ENCODE peak calls at places on chromosomes 1 and 21, in four cellular contexts. N, G, T and U are unnamed samples.
A peak's percentile ranks its signal among the peaks of the same experiment; 100 is the strongest.

GRCh38 chr21:46098303-46099141 is 610 bp downstream of the COL6A2 start:
- DNase-seq in N (no peak), G (peak; percentile 46), T (no peak), U (no peak)

GRCh38 chr1:179933219-179933618 is 21.4 kb upstream of the CEP350 start:
- DNase-seq in N (no peak), G (no peak), T (no peak), U (no peak)

GRCh38 chr1:230581446-230582079 is 60.7 kb upstream of the COG2 start:
- DNase-seq in N (no peak), G (no peak), T (no peak), U (no peak)

GRCh38 chr21:30186242-30186641 is 19.6 kb upstream of the CLDN17 start:
- DNase-seq in N (no peak), G (no peak), T (no peak), U (no peak)

GRCh38 chr1:100921110-100921706 is 25.3 kb downstream of the SLC30A7 start:
- DNase-seq in N (no peak), G (no peak), T (peak; percentile 12), U (no peak)

GRCh38 chr1:217889401-217889800 is 258.3 kb downstream of the SPATA17 start:
- DNase-seq in N (no peak), G (no peak), T (no peak), U (no peak)

GRCh38 chr1:29969576-29969975 is 733.3 kb downstream of the PTPRU start:
- DNase-seq in N (no peak), G (no peak), T (no peak), U (no peak)

GRCh38 chr1:67489643-67490042 is 59.4 kb upstream of the SERBP1 start:
- DNase-seq in N (no peak), G (no peak), T (no peak), U (no peak)

GRCh38 chr1:8970870-8971337 is 25.2 kb downstream of the CA6 start:
- DNase-seq in N (no peak), G (no peak), T (no peak), U (no peak)

GRCh38 chr1:72557446-72558049 is 275.2 kb upstream of the NEGR1 start:
- DNase-seq in N (no peak), G (no peak), T (no peak), U (no peak)

GRCh38 chr1:176789571-176790090 is 326.7 kb downstream of the PAPPA2 start:
- DNase-seq in N (no peak), G (no peak), T (peak; percentile 61), U (peak; percentile 59)

GRCh38 chr1:33089457-33089856 is 8.5 kb downstream of the AZIN2 start:
- DNase-seq in N (no peak), G (no peak), T (no peak), U (no peak)

GRCh38 chr1:180912801-180913616 is at the start of gene KIAA1614:
- DNase-seq in N (no peak), G (peak; percentile 54), T (no peak), U (no peak)

GRCh38 chr1:46687095-46687659 is 15.5 kb downstream of the TEX38 start:
- DNase-seq in N (no peak), G (peak; percentile 76), T (no peak), U (no peak)

GRCh38 chr1:39110325-39110851 is 84.2 kb downstream of the NDUFS5 start:
- DNase-seq in N (no peak), G (no peak), T (peak; percentile 64), U (no peak)

GRCh38 chr21:20445971-20446370 is 552.2 kb upstream of the NCAM2 start:
- DNase-seq in N (no peak), G (no peak), T (no peak), U (no peak)

GRCh38 chr1:119329521-119329920 is 39.1 kb upstream of the HAO2 start:
- DNase-seq in N (no peak), G (no peak), T (no peak), U (no peak)

GRCh38 chr1:79295967-79296366 is 289.4 kb upstream of the ADGRL4 start:
- DNase-seq in N (no peak), G (no peak), T (no peak), U (no peak)

GRCh38 chr1:14733053-14733778 is 134.7 kb downstream of the KAZN start:
- DNase-seq in N (no peak), G (no peak), T (no peak), U (no peak)

GRCh38 chr1:147542549-147542857 is 1.2 kb downstream of the BCL9 start:
- DNase-seq in N (no peak), G (no peak), T (no peak), U (no peak)

GRCh38 chr1:38312753-38313152 is 266.2 kb upstream of the POU3F1 start:
- DNase-seq in N (no peak), G (no peak), T (no peak), U (no peak)

GRCh38 chr1:197924516-197925123 is 7.4 kb downstream of the LHX9 start:
- DNase-seq in N (no peak), G (no peak), T (no peak), U (no peak)

GRCh38 chr1:3693321-3693720 is 41.0 kb downstream of the TP73 start:
- DNase-seq in N (no peak), G (no peak), T (no peak), U (no peak)

GRCh38 chr1:20403423-20404145 is 82.4 kb downstream of the CAMK2N1 start:
- DNase-seq in N (no peak), G (no peak), T (no peak), U (no peak)

GRCh38 chr1:17009706-17010105 is 2.0 kb downstream of the ATP13A2 start:
- DNase-seq in N (no peak), G (no peak), T (no peak), U (no peak)

GRCh38 chr1:10900265-10900651 is 103.8 kb upstream of the CASZ1 start:
- DNase-seq in N (no peak), G (no peak), T (no peak), U (no peak)

GRCh38 chr1:206646504-206646903 is 11.2 kb downstream of the DYRK3 start:
- DNase-seq in N (no peak), G (no peak), T (no peak), U (no peak)

GRCh38 chr1:28244549-28245251 is 8.8 kb downstream of the ATP5IF1 start:
- DNase-seq in N (no peak), G (peak; percentile 48), T (no peak), U (no peak)

GRCh38 chr1:37177230-37177864 is 143.0 kb upstream of the GRIK3 start:
- DNase-seq in N (no peak), G (no peak), T (no peak), U (no peak)

GRCh38 chr1:235648954-235649721 is 446 bp downstream of the GNG4 start:
- DNase-seq in N (no peak), G (peak; percentile 35), T (no peak), U (no peak)

GRCh38 chr1:235649722-235650163 is at the start of gene GNG4:
- DNase-seq in N (no peak), G (no peak), T (no peak), U (no peak)

GRCh38 chr1:235646463-235646862 is 3.1 kb downstream of the GNG4 start:
- DNase-seq in N (no peak), G (no peak), T (no peak), U (no peak)

GRCh38 chr1:235650341-235651169 is 971 bp upstream of the GNG4 start:
- DNase-seq in N (no peak), G (no peak), T (no peak), U (no peak)

GRCh38 chr1:235648407-235648907 is 1.1 kb downstream of the GNG4 start:
- DNase-seq in N (no peak), G (no peak), T (no peak), U (no peak)
- H3K4me3 ChIP-seq in N (peak overlapping the region; percentile 36), G (peak overlapping the region; percentile 39), T (peak overlapping the region; percentile 40), U (no peak overlapping the region)

DNA sequence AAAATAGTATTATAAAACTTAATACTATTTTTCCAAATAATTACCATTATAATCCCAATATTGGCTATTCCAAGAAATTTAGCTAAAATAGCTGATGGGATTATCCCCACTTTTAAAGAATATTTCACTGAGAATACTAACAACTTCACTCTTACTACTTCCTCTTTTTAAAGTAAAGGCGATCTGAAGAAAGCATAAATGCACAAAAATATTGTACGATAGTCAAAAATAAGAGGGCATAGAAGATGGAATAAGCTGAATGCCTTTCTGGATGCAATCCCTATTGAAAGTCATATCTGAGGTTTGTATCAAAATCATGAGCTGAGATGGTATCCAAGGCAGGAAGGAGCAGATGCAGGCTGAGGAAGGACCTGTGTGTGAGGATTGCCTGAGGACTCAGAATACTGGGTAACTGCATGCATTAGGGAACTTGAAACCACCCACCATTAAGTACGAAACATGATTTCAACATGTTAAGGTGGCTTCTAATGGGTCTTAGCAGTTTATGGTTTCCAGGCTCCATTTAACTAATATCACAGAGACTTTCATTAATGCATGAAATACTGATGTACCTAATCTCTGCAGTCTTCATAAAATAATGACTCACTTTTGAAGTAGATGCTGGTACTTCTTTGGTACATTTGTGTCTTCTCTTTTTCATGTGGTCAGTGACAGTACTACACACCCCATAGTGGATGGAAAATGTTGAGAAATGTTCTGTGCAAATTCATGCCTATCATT is 29.6 kb upstream of the RGS1 start:
- DNase-seq in N (no peak), G (no peak), T (no peak), U (no peak)
- TF ChIP-seq CTCF in N (no peak), G (no peak), T (peak; percentile 8), U (no peak)

DNA sequence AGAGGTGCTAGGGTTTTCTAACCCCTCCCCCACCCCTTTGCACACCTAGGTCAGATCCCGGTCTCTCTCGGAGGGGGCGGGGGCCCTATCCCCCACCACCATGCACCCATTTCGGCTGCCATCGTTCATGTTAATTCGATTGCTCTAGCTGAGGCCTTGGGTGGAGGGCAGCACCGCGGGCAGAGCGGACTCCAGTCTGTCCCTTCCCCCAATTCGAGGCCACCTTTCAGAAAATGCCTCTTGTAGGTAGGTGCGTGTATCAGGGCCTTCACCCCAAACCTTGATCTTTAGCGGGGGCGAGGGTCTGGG is 6.8 kb downstream of the EFNA4 start:
- DNase-seq in N (no peak), G (no peak), T (no peak), U (no peak)
- H3K4me3 ChIP-seq in N (peak overlapping the region; percentile 29), G (no peak overlapping the region), T (peak overlapping the region; percentile 53), U (no peak overlapping the region)

GRCh38 chr1:202968351-202968750 is 1.3 kb upstream of the CYB5R1 start:
- DNase-seq in N (no peak), G (no peak), T (no peak), U (no peak)

GRCh38 chr1:202972046-202972445 is 5.0 kb upstream of the CYB5R1 start:
- DNase-seq in N (no peak), G (no peak), T (no peak), U (no peak)

GRCh38 chr1:202967684-202968281 is 726 bp upstream of the CYB5R1 start:
- DNase-seq in N (no peak), G (no peak), T (no peak), U (peak; percentile 5)

GRCh38 chr1:202966006-202966904 is 802 bp downstream of the CYB5R1 start:
- DNase-seq in N (no peak), G (no peak), T (no peak), U (no peak)

GRCh38 chr1:202968895-202969295 is 1.8 kb upstream of the CYB5R1 start:
- DNase-seq in N (no peak), G (peak; percentile 62), T (no peak), U (peak; percentile 12)
- TF ChIP-seq CTCF in N (peak; percentile 45), G (peak; percentile 57), T (peak; percentile 89), U (peak; percentile 68)

GRCh38 chr1:114508386-114508898 is 2.6 kb downstream of the TRIM33 start:
- DNase-seq in N (no peak), G (no peak), T (no peak), U (no peak)
- H3K4me3 ChIP-seq in N (no peak overlapping the region), G (no peak overlapping the region), T (peak overlapping the region; percentile 14), U (no peak overlapping the region)

GRCh38 chr1:227762231-227762911 is 27.1 kb downstream of the SNAP47 start:
- DNase-seq in N (peak; percentile 21), G (peak; percentile 90), T (no peak), U (peak; percentile 34)
- TF ChIP-seq CTCF in N (peak; percentile 82), G (peak; percentile 92), T (peak; percentile 87), U (peak; percentile 86)

GRCh38 chr1:25658791-25659431 is 42.3 kb downstream of the MAN1C1 start:
- DNase-seq in N (no peak), G (peak; percentile 78), T (no peak), U (no peak)
- H3K4me3 ChIP-seq in N (no peak overlapping the region), G (no peak overlapping the region), T (no peak overlapping the region), U (no peak overlapping the region)